ENCODE peak calls at places on chromosome 3, in ten cellular contexts. One of them, this sample, is unnamed.

GRCh38 chr3:53818221-53819162 is 27.7 kb downstream of the CHDH start:
- DNase-seq in iPS-NIHi11: no peak
- DNase-seq in AG20443: no peak
- DNase-seq in DMS153: no peak
- DNase-seq in AG09309: no peak
- DNase-seq in cardiac muscle cell: no peak
- DNase-seq in lower leg skin: peak; percentile 59
- DNase-seq in stimulated activated CD8-positive, alpha-beta memory T cell treated with anti-CD3 and anti-CD28 coated beads, Interleukin-7, amount 100 ng/mL, for 4 hours: no peak
- DNase-seq in WTC11: no peak
- DNase-seq in SHP77: no peak
- DNase-seq in this sample: no peak

GRCh38 chr3:127709320-127710060 is 36.7 kb downstream of the ABTB1 start:
- DNase-seq in iPS-NIHi11: no peak
- DNase-seq in AG20443: no peak
- DNase-seq in DMS153: no peak
- DNase-seq in AG09309: no peak
- DNase-seq in cardiac muscle cell: no peak
- DNase-seq in lower leg skin: peak; percentile 10
- DNase-seq in stimulated activated CD8-positive, alpha-beta memory T cell treated with anti-CD3 and anti-CD28 coated beads, Interleukin-7, amount 100 ng/mL, for 4 hours: no peak
- DNase-seq in WTC11: no peak
- DNase-seq in SHP77: no peak
- DNase-seq in this sample: no peak

GRCh38 chr3:86787091-86787490 is 203.9 kb downstream of the VGLL3 start:
- DNase-seq in iPS-NIHi11: no peak
- DNase-seq in AG20443: peak; percentile 9
- DNase-seq in DMS153: no peak
- DNase-seq in AG09309: no peak
- DNase-seq in cardiac muscle cell: no peak
- DNase-seq in lower leg skin: no peak
- DNase-seq in stimulated activated CD8-positive, alpha-beta memory T cell treated with anti-CD3 and anti-CD28 coated beads, Interleukin-7, amount 100 ng/mL, for 4 hours: no peak
- DNase-seq in WTC11: no peak
- DNase-seq in SHP77: no peak
- DNase-seq in this sample: no peak

GRCh38 chr3:38707730-38708129 is 58.2 kb upstream of the SCN5A start:
- DNase-seq in iPS-NIHi11: peak; percentile 42
- DNase-seq in AG20443: no peak
- DNase-seq in DMS153: no peak
- DNase-seq in AG09309: no peak
- DNase-seq in cardiac muscle cell: no peak
- DNase-seq in lower leg skin: peak; percentile 12
- DNase-seq in stimulated activated CD8-positive, alpha-beta memory T cell treated with anti-CD3 and anti-CD28 coated beads, Interleukin-7, amount 100 ng/mL, for 4 hours: no peak
- DNase-seq in WTC11: peak; percentile 30
- DNase-seq in SHP77: no peak
- DNase-seq in this sample: no peak

GRCh38 chr3:62873672-62874397 is 1.4 kb downstream of the CADPS start:
- DNase-seq in iPS-NIHi11: peak; percentile 73
- DNase-seq in AG20443: peak; percentile 56
- DNase-seq in DMS153: peak; percentile 52
- DNase-seq in AG09309: no peak
- DNase-seq in cardiac muscle cell: peak; percentile 89
- DNase-seq in lower leg skin: no peak
- DNase-seq in stimulated activated CD8-positive, alpha-beta memory T cell treated with anti-CD3 and anti-CD28 coated beads, Interleukin-7, amount 100 ng/mL, for 4 hours: no peak
- DNase-seq in WTC11: peak; percentile 89
- DNase-seq in SHP77: peak; percentile 37
- DNase-seq in this sample: peak; percentile 40

GRCh38 chr3:146280859-146281258 is 30.0 kb upstream of the PLSCR4 start:
- DNase-seq in iPS-NIHi11: no peak
- DNase-seq in AG20443: peak; percentile 60
- DNase-seq in DMS153: no peak
- DNase-seq in AG09309: peak; percentile 53
- DNase-seq in cardiac muscle cell: no peak
- DNase-seq in lower leg skin: no peak
- DNase-seq in stimulated activated CD8-positive, alpha-beta memory T cell treated with anti-CD3 and anti-CD28 coated beads, Interleukin-7, amount 100 ng/mL, for 4 hours: no peak
- DNase-seq in WTC11: no peak
- DNase-seq in SHP77: no peak
- DNase-seq in this sample: no peak

GRCh38 chr3:98695816-98696215 is 67.3 kb upstream of the ST3GAL6 start:
- DNase-seq in iPS-NIHi11: no peak
- DNase-seq in AG20443: no peak
- DNase-seq in DMS153: no peak
- DNase-seq in AG09309: no peak
- DNase-seq in cardiac muscle cell: no peak
- DNase-seq in lower leg skin: no peak
- DNase-seq in stimulated activated CD8-positive, alpha-beta memory T cell treated with anti-CD3 and anti-CD28 coated beads, Interleukin-7, amount 100 ng/mL, for 4 hours: no peak
- DNase-seq in WTC11: no peak
- DNase-seq in SHP77: no peak
- DNase-seq in this sample: no peak

GRCh38 chr3:150022406-150023238 is 51.9 kb upstream of the PFN2 start:
- DNase-seq in iPS-NIHi11: no peak
- DNase-seq in AG20443: no peak
- DNase-seq in DMS153: peak; percentile 96
- DNase-seq in AG09309: no peak
- DNase-seq in cardiac muscle cell: no peak
- DNase-seq in lower leg skin: no peak
- DNase-seq in stimulated activated CD8-positive, alpha-beta memory T cell treated with anti-CD3 and anti-CD28 coated beads, Interleukin-7, amount 100 ng/mL, for 4 hours: no peak
- DNase-seq in WTC11: no peak
- DNase-seq in SHP77: no peak
- DNase-seq in this sample: no peak

GRCh38 chr3:128167973-128168674 is 14.8 kb downstream of the EEFSEC start:
- DNase-seq in iPS-NIHi11: no peak
- DNase-seq in AG20443: no peak
- DNase-seq in DMS153: no peak
- DNase-seq in AG09309: no peak
- DNase-seq in cardiac muscle cell: no peak
- DNase-seq in lower leg skin: peak; percentile 50
- DNase-seq in stimulated activated CD8-positive, alpha-beta memory T cell treated with anti-CD3 and anti-CD28 coated beads, Interleukin-7, amount 100 ng/mL, for 4 hours: no peak
- DNase-seq in WTC11: no peak
- DNase-seq in SHP77: no peak
- DNase-seq in this sample: no peak

GRCh38 chr3:78049501-78049900 is 1009.6 kb downstream of the ROBO2 start:
- DNase-seq in iPS-NIHi11: no peak
- DNase-seq in AG20443: no peak
- DNase-seq in DMS153: no peak
- DNase-seq in AG09309: no peak
- DNase-seq in cardiac muscle cell: peak; percentile 57
- DNase-seq in lower leg skin: no peak
- DNase-seq in stimulated activated CD8-positive, alpha-beta memory T cell treated with anti-CD3 and anti-CD28 coated beads, Interleukin-7, amount 100 ng/mL, for 4 hours: no peak
- DNase-seq in WTC11: no peak
- DNase-seq in SHP77: no peak
- DNase-seq in this sample: no peak

GRCh38 chr3:65436580-65436979 is 602.1 kb downstream of the MAGI1 start:
- DNase-seq in iPS-NIHi11: peak; percentile 24
- DNase-seq in AG20443: no peak
- DNase-seq in DMS153: no peak
- DNase-seq in AG09309: no peak
- DNase-seq in cardiac muscle cell: peak; percentile 25
- DNase-seq in lower leg skin: no peak
- DNase-seq in stimulated activated CD8-positive, alpha-beta memory T cell treated with anti-CD3 and anti-CD28 coated beads, Interleukin-7, amount 100 ng/mL, for 4 hours: no peak
- DNase-seq in WTC11: peak; percentile 27
- DNase-seq in SHP77: peak; percentile 39
- DNase-seq in this sample: peak; percentile 5

GRCh38 chr3:119293761-119294401 is at the start of gene ARHGAP31:
- DNase-seq in iPS-NIHi11: peak; percentile 62
- DNase-seq in AG20443: peak; percentile 67
- DNase-seq in DMS153: no peak
- DNase-seq in AG09309: peak; percentile 21
- DNase-seq in cardiac muscle cell: peak; percentile 87
- DNase-seq in lower leg skin: peak; percentile 93
- DNase-seq in stimulated activated CD8-positive, alpha-beta memory T cell treated with anti-CD3 and anti-CD28 coated beads, Interleukin-7, amount 100 ng/mL, for 4 hours: peak; percentile 78
- DNase-seq in WTC11: peak; percentile 63
- DNase-seq in SHP77: peak; percentile 7
- DNase-seq in this sample: peak; percentile 23

GRCh38 chr3:153087595-153088566 is 74.1 kb upstream of the RAP2B start:
- DNase-seq in iPS-NIHi11: no peak
- DNase-seq in AG20443: peak; percentile 84
- DNase-seq in DMS153: no peak
- DNase-seq in AG09309: peak; percentile 71
- DNase-seq in cardiac muscle cell: no peak
- DNase-seq in lower leg skin: no peak
- DNase-seq in stimulated activated CD8-positive, alpha-beta memory T cell treated with anti-CD3 and anti-CD28 coated beads, Interleukin-7, amount 100 ng/mL, for 4 hours: no peak
- DNase-seq in WTC11: no peak
- DNase-seq in SHP77: no peak
- DNase-seq in this sample: no peak

GRCh38 chr3:123658118-123658859 is 73.4 kb upstream of the HACD2 start:
- DNase-seq in iPS-NIHi11: no peak
- DNase-seq in AG20443: peak; percentile 63
- DNase-seq in DMS153: peak; percentile 41
- DNase-seq in AG09309: peak; percentile 75
- DNase-seq in cardiac muscle cell: no peak
- DNase-seq in lower leg skin: no peak
- DNase-seq in stimulated activated CD8-positive, alpha-beta memory T cell treated with anti-CD3 and anti-CD28 coated beads, Interleukin-7, amount 100 ng/mL, for 4 hours: no peak
- DNase-seq in WTC11: no peak
- DNase-seq in SHP77: no peak
- DNase-seq in this sample: no peak

GRCh38 chr3:46470831-46471230 is 6.1 kb upstream of the LTF start:
- DNase-seq in iPS-NIHi11: no peak
- DNase-seq in AG20443: no peak
- DNase-seq in DMS153: no peak
- DNase-seq in AG09309: no peak
- DNase-seq in cardiac muscle cell: no peak
- DNase-seq in lower leg skin: peak; percentile 53
- DNase-seq in stimulated activated CD8-positive, alpha-beta memory T cell treated with anti-CD3 and anti-CD28 coated beads, Interleukin-7, amount 100 ng/mL, for 4 hours: no peak
- DNase-seq in WTC11: no peak
- DNase-seq in SHP77: no peak
- DNase-seq in this sample: no peak

GRCh38 chr3:189001559-189001958 is 170.2 kb upstream of the TPRG1 start:
- DNase-seq in iPS-NIHi11: no peak
- DNase-seq in AG20443: peak; percentile 70
- DNase-seq in DMS153: no peak
- DNase-seq in AG09309: peak; percentile 27
- DNase-seq in cardiac muscle cell: no peak
- DNase-seq in lower leg skin: no peak
- DNase-seq in stimulated activated CD8-positive, alpha-beta memory T cell treated with anti-CD3 and anti-CD28 coated beads, Interleukin-7, amount 100 ng/mL, for 4 hours: no peak
- DNase-seq in WTC11: no peak
- DNase-seq in SHP77: no peak
- DNase-seq in this sample: no peak

GRCh38 chr3:172749201-172749965 is 1.1 kb upstream of the ECT2 start:
- DNase-seq in iPS-NIHi11: no peak
- DNase-seq in AG20443: peak; percentile 75
- DNase-seq in DMS153: peak; percentile 81
- DNase-seq in AG09309: peak; percentile 91
- DNase-seq in cardiac muscle cell: no peak
- DNase-seq in lower leg skin: no peak
- DNase-seq in stimulated activated CD8-positive, alpha-beta memory T cell treated with anti-CD3 and anti-CD28 coated beads, Interleukin-7, amount 100 ng/mL, for 4 hours: no peak
- DNase-seq in WTC11: no peak
- DNase-seq in SHP77: no peak
- DNase-seq in this sample: peak; percentile 88

GRCh38 chr3:120331071-120331470 is 18.1 kb downstream of the LRRC58 start:
- DNase-seq in iPS-NIHi11: no peak
- DNase-seq in AG20443: no peak
- DNase-seq in DMS153: no peak
- DNase-seq in AG09309: no peak
- DNase-seq in cardiac muscle cell: no peak
- DNase-seq in lower leg skin: no peak
- DNase-seq in stimulated activated CD8-positive, alpha-beta memory T cell treated with anti-CD3 and anti-CD28 coated beads, Interleukin-7, amount 100 ng/mL, for 4 hours: no peak
- DNase-seq in WTC11: no peak
- DNase-seq in SHP77: no peak
- DNase-seq in this sample: no peak

GRCh38 chr3:169939320-169939719 is 27.3 kb upstream of the SEC62 start:
- DNase-seq in iPS-NIHi11: no peak
- DNase-seq in AG20443: no peak
- DNase-seq in DMS153: no peak
- DNase-seq in AG09309: no peak
- DNase-seq in cardiac muscle cell: peak; percentile 36
- DNase-seq in lower leg skin: no peak
- DNase-seq in stimulated activated CD8-positive, alpha-beta memory T cell treated with anti-CD3 and anti-CD28 coated beads, Interleukin-7, amount 100 ng/mL, for 4 hours: no peak
- DNase-seq in WTC11: no peak
- DNase-seq in SHP77: no peak
- DNase-seq in this sample: no peak

GRCh38 chr3:113274959-113275556 is 63.7 kb downstream of the BOC start:
- DNase-seq in iPS-NIHi11: no peak
- DNase-seq in AG20443: no peak
- DNase-seq in DMS153: peak; percentile 15
- DNase-seq in AG09309: no peak
- DNase-seq in cardiac muscle cell: no peak
- DNase-seq in lower leg skin: no peak
- DNase-seq in stimulated activated CD8-positive, alpha-beta memory T cell treated with anti-CD3 and anti-CD28 coated beads, Interleukin-7, amount 100 ng/mL, for 4 hours: no peak
- DNase-seq in WTC11: no peak
- DNase-seq in SHP77: no peak
- DNase-seq in this sample: no peak

GRCh38 chr3:13133471-13133981 is 60.3 kb upstream of the IQSEC1 start:
- DNase-seq in iPS-NIHi11: no peak
- DNase-seq in AG20443: no peak
- DNase-seq in DMS153: no peak
- DNase-seq in AG09309: no peak
- DNase-seq in cardiac muscle cell: no peak
- DNase-seq in lower leg skin: peak; percentile 74
- DNase-seq in stimulated activated CD8-positive, alpha-beta memory T cell treated with anti-CD3 and anti-CD28 coated beads, Interleukin-7, amount 100 ng/mL, for 4 hours: no peak
- DNase-seq in WTC11: no peak
- DNase-seq in SHP77: no peak
- DNase-seq in this sample: no peak

GRCh38 chr3:13617097-13617738 is 68.3 kb downstream of the FBLN2 start:
- DNase-seq in iPS-NIHi11: no peak
- DNase-seq in AG20443: no peak
- DNase-seq in DMS153: no peak
- DNase-seq in AG09309: no peak
- DNase-seq in cardiac muscle cell: no peak
- DNase-seq in lower leg skin: no peak
- DNase-seq in stimulated activated CD8-positive, alpha-beta memory T cell treated with anti-CD3 and anti-CD28 coated beads, Interleukin-7, amount 100 ng/mL, for 4 hours: no peak
- DNase-seq in WTC11: no peak
- DNase-seq in SHP77: no peak
- DNase-seq in this sample: no peak

GRCh38 chr3:114336857-114337256 is 43.0 kb downstream of the TIGIT start:
- DNase-seq in iPS-NIHi11: no peak
- DNase-seq in AG20443: no peak
- DNase-seq in DMS153: no peak
- DNase-seq in AG09309: no peak
- DNase-seq in cardiac muscle cell: no peak
- DNase-seq in lower leg skin: no peak
- DNase-seq in stimulated activated CD8-positive, alpha-beta memory T cell treated with anti-CD3 and anti-CD28 coated beads, Interleukin-7, amount 100 ng/mL, for 4 hours: no peak
- DNase-seq in WTC11: no peak
- DNase-seq in SHP77: no peak
- DNase-seq in this sample: no peak

GRCh38 chr3:67635257-67635656 is 19.2 kb downstream of the SUCLG2 start:
- DNase-seq in iPS-NIHi11: no peak
- DNase-seq in AG20443: peak; percentile 65
- DNase-seq in DMS153: no peak
- DNase-seq in AG09309: peak; percentile 53
- DNase-seq in cardiac muscle cell: no peak
- DNase-seq in lower leg skin: no peak
- DNase-seq in stimulated activated CD8-positive, alpha-beta memory T cell treated with anti-CD3 and anti-CD28 coated beads, Interleukin-7, amount 100 ng/mL, for 4 hours: no peak
- DNase-seq in WTC11: no peak
- DNase-seq in SHP77: no peak
- DNase-seq in this sample: no peak

GRCh38 chr3:36416660-36417059 is 36.4 kb downstream of the STAC start:
- DNase-seq in iPS-NIHi11: no peak
- DNase-seq in AG20443: no peak
- DNase-seq in DMS153: peak; percentile 6
- DNase-seq in AG09309: no peak
- DNase-seq in cardiac muscle cell: no peak
- DNase-seq in lower leg skin: no peak
- DNase-seq in stimulated activated CD8-positive, alpha-beta memory T cell treated with anti-CD3 and anti-CD28 coated beads, Interleukin-7, amount 100 ng/mL, for 4 hours: no peak
- DNase-seq in WTC11: no peak
- DNase-seq in SHP77: no peak
- DNase-seq in this sample: no peak

GRCh38 chr3:45480218-45480617 is 91.8 kb downstream of the LARS2 start:
- DNase-seq in iPS-NIHi11: no peak
- DNase-seq in AG20443: peak; percentile 24
- DNase-seq in DMS153: no peak
- DNase-seq in AG09309: no peak
- DNase-seq in cardiac muscle cell: no peak
- DNase-seq in lower leg skin: no peak
- DNase-seq in stimulated activated CD8-positive, alpha-beta memory T cell treated with anti-CD3 and anti-CD28 coated beads, Interleukin-7, amount 100 ng/mL, for 4 hours: no peak
- DNase-seq in WTC11: no peak
- DNase-seq in SHP77: no peak
- DNase-seq in this sample: no peak

This sample was measured in NCI-H748 treated with DMSO at 0.1 percent for 48 hours.